ENCODE peak calls at places on chromosomes 2 and 18, in eight cellular contexts. One of them, this sample, is unnamed.
A peak's percentile ranks its signal among the peaks of the same experiment; 100 is the strongest.

GRCh38 chr2:190119948-190120347 is 57.4 kb upstream of the MSTN start:
- DNase-seq in left ventricle myocardium inferior: no peak
- DNase-seq in nephron progenitor cell: no peak
- DNase-seq in NCI-H446: no peak
- DNase-seq in ovary: no peak
- DNase-seq in ELF-1: no peak
- DNase-seq in memory B cell: no peak
- DNase-seq in T follicular helper cell: no peak
- DNase-seq in this sample: no peak

GRCh38 chr2:197944416-197944815 is 140.0 kb downstream of the PLCL1 start:
- DNase-seq in left ventricle myocardium inferior: no peak
- DNase-seq in memory B cell: no peak
- DNase-seq in ovary: no peak
- DNase-seq in NCI-H446: no peak
- DNase-seq in ELF-1: no peak
- DNase-seq in T follicular helper cell: no peak
- DNase-seq in nephron progenitor cell: no peak
- DNase-seq in this sample: no peak

GRCh38 chr2:239087041-239087710 is 239.3 kb downstream of the TWIST2 start:
- DNase-seq in memory B cell: no peak
- DNase-seq in T follicular helper cell: no peak
- DNase-seq in ovary: no peak
- DNase-seq in NCI-H446: no peak
- DNase-seq in ELF-1: no peak
- DNase-seq in left ventricle myocardium inferior: no peak
- DNase-seq in nephron progenitor cell: no peak
- DNase-seq in this sample: no peak

GRCh38 chr18:50819727-50820378 is at the start of gene MRO:
- DNase-seq in nephron progenitor cell: peak; percentile 83
- DNase-seq in memory B cell: peak; percentile 76
- DNase-seq in left ventricle myocardium inferior: peak; percentile 87
- DNase-seq in T follicular helper cell: peak; percentile 65
- DNase-seq in ELF-1: peak; percentile 90
- DNase-seq in NCI-H446: peak; percentile 37
- DNase-seq in ovary: peak; percentile 91
- DNase-seq in this sample: peak; percentile 94

GRCh38 chr2:16719409-16719808 is 53.8 kb upstream of the CYRIA start:
- DNase-seq in nephron progenitor cell: no peak
- DNase-seq in ELF-1: no peak
- DNase-seq in T follicular helper cell: no peak
- DNase-seq in ovary: no peak
- DNase-seq in NCI-H446: no peak
- DNase-seq in memory B cell: no peak
- DNase-seq in left ventricle myocardium inferior: no peak
- DNase-seq in this sample: no peak

GRCh38 chr2:205902041-205902898 is 183.7 kb downstream of the INO80D start:
- DNase-seq in left ventricle myocardium inferior: no peak
- DNase-seq in nephron progenitor cell: no peak
- DNase-seq in NCI-H446: peak; percentile 3
- DNase-seq in T follicular helper cell: no peak
- DNase-seq in ELF-1: no peak
- DNase-seq in memory B cell: no peak
- DNase-seq in ovary: peak; percentile 56
- DNase-seq in this sample: no peak

GRCh38 chr2:33762636-33763035 is 163.5 kb upstream of the FAM98A start:
- DNase-seq in ovary: no peak
- DNase-seq in left ventricle myocardium inferior: no peak
- DNase-seq in T follicular helper cell: no peak
- DNase-seq in ELF-1: no peak
- DNase-seq in NCI-H446: no peak
- DNase-seq in nephron progenitor cell: no peak
- DNase-seq in memory B cell: no peak
- DNase-seq in this sample: no peak

GRCh38 chr2:137809837-137810236 is 154.4 kb upstream of the HNMT start:
- DNase-seq in left ventricle myocardium inferior: no peak
- DNase-seq in ovary: no peak
- DNase-seq in NCI-H446: no peak
- DNase-seq in T follicular helper cell: no peak
- DNase-seq in ELF-1: no peak
- DNase-seq in memory B cell: no peak
- DNase-seq in nephron progenitor cell: no peak
- DNase-seq in this sample: no peak

GRCh38 chr2:158723921-158724802 is 71.0 kb upstream of the DAPL1 start:
- DNase-seq in NCI-H446: no peak
- DNase-seq in nephron progenitor cell: no peak
- DNase-seq in T follicular helper cell: no peak
- DNase-seq in ELF-1: peak; percentile 83
- DNase-seq in left ventricle myocardium inferior: no peak
- DNase-seq in ovary: no peak
- DNase-seq in memory B cell: no peak
- DNase-seq in this sample: no peak

GRCh38 chr2:208549546-208550158 is 143.1 kb downstream of the PTH2R start:
- DNase-seq in ovary: no peak
- DNase-seq in T follicular helper cell: no peak
- DNase-seq in NCI-H446: no peak
- DNase-seq in nephron progenitor cell: no peak
- DNase-seq in left ventricle myocardium inferior: no peak
- DNase-seq in memory B cell: no peak
- DNase-seq in ELF-1: no peak
- DNase-seq in this sample: no peak

GRCh38 chr2:150495993-150496627 is 8.6 kb upstream of the RND3 start:
- DNase-seq in NCI-H446: no peak
- DNase-seq in ELF-1: no peak
- DNase-seq in ovary: no peak
- DNase-seq in T follicular helper cell: no peak
- DNase-seq in nephron progenitor cell: no peak
- DNase-seq in memory B cell: no peak
- DNase-seq in left ventricle myocardium inferior: no peak
- DNase-seq in this sample: no peak

GRCh38 chr2:118852605-118853128 is 5.2 kb upstream of the EN1 start:
- DNase-seq in ovary: no peak
- DNase-seq in T follicular helper cell: no peak
- DNase-seq in memory B cell: peak; percentile 15
- DNase-seq in NCI-H446: no peak
- DNase-seq in left ventricle myocardium inferior: no peak
- DNase-seq in nephron progenitor cell: no peak
- DNase-seq in ELF-1: peak; percentile 48
- DNase-seq in this sample: no peak

GRCh38 chr18:31918733-31919132 is 24.2 kb downstream of the TRAPPC8 start:
- DNase-seq in ELF-1: no peak
- DNase-seq in memory B cell: no peak
- DNase-seq in T follicular helper cell: no peak
- DNase-seq in left ventricle myocardium inferior: no peak
- DNase-seq in ovary: no peak
- DNase-seq in NCI-H446: no peak
- DNase-seq in nephron progenitor cell: no peak
- DNase-seq in this sample: no peak